ENCODE peak calls at places on chromosomes 11 and 22, in ten cellular contexts. G is AG10803, B is H9, Z is fibroblast of lung, A is ovary, Y is thyroid gland, K is AG09309, P is endothelial cell of umbilical vein, I is bronchial epithelial cell, V is fibroblast of mammary gland. F is an unnamed sample.

GRCh38 chr11:118804094-118804493 is 13.1 kb upstream of the DDX6 start:
- DNase-seq in B (no peak), Y (no peak), K (no peak), G (no peak), V (no peak), Z (no peak), I (no peak), A (no peak), P (no peak), F (no peak)

GRCh38 chr22:46815896-46816721 is 53.7 kb downstream of the TBC1D22A start:
- DNase-seq in Z (peak), Y (no peak), B (no peak), G (peak), I (no peak), A (peak), P (no peak), K (no peak), V (peak), F (no peak)

GRCh38 chr11:95134491-95134890 is 44.8 kb downstream of the ENDOD1 start:
- DNase-seq in Z (peak), B (no peak), K (peak), Y (no peak), G (peak), V (peak), A (no peak), P (no peak), I (peak), F (no peak)

GRCh38 chr22:31947296-31947695 is 3.0 kb downstream of the YWHAH start:
- DNase-seq in B (no peak), G (no peak), Z (no peak), K (no peak), Y (no peak), I (peak), A (no peak), P (peak), V (peak), F (no peak)

GRCh38 chr11:9688716-9689511 is 25.0 kb downstream of the SWAP70 start:
- DNase-seq in Z (peak), I (peak), Y (no peak), P (peak), A (no peak), B (no peak), K (peak), V (peak), G (peak), F (peak)

GRCh38 chr11:116719102-116719501 is 53.7 kb downstream of the BUD13 start:
- DNase-seq in P (no peak), V (no peak), I (no peak), Y (no peak), G (no peak), K (no peak), A (no peak), Z (no peak), B (no peak), F (no peak)

GRCh38 chr11:86692317-86692716 is 19.9 kb upstream of the ME3 start:
- DNase-seq in G (no peak), Y (no peak), B (no peak), P (no peak), Z (peak), A (no peak), V (peak), K (no peak), I (peak), F (no peak)

GRCh38 chr11:1659478-1659877 is 29.9 kb downstream of the KRTAP5-5 start:
- DNase-seq in I (no peak), K (no peak), A (no peak), Y (no peak), Z (no peak), B (no peak), G (no peak), P (no peak), V (no peak), F (no peak)

GRCh38 chr11:47007579-47007978 is 71.0 kb downstream of the CSTPP1 start:
- DNase-seq in Z (no peak), I (no peak), A (no peak), Y (no peak), B (no peak), P (no peak), G (no peak), V (no peak), K (no peak), F (no peak)

GRCh38 chr11:73743045-73743444 is 17.8 kb downstream of the RAB6A start:
- DNase-seq in A (no peak), B (no peak), K (no peak), P (no peak), Y (no peak), V (no peak), I (no peak), G (no peak), Z (no peak), F (no peak)

GRCh38 chr11:114447444-114447843 is 8.2 kb downstream of the REXO2 start:
- DNase-seq in I (no peak), A (no peak), Z (no peak), B (no peak), V (no peak), Y (no peak), P (no peak), K (no peak), G (peak), F (no peak)

GRCh38 chr11:64088159-64089026 is 52.7 kb downstream of the FLRT1 start:
- DNase-seq in P (no peak), G (no peak), B (peak), Z (no peak), Y (peak), V (no peak), K (no peak), A (no peak), I (peak), F (no peak)

GRCh38 chr11:26204110-26204509 is 127.8 kb upstream of the ANO3 start:
- DNase-seq in G (no peak), K (no peak), Z (no peak), B (no peak), I (no peak), A (no peak), V (no peak), P (no peak), Y (no peak), F (no peak)

GRCh38 chr22:29184886-29185575 is 20.7 kb upstream of the EMID1 start:
- DNase-seq in Y (no peak), B (no peak), G (no peak), A (no peak), K (no peak), Z (no peak), V (no peak), I (no peak), P (no peak), F (no peak)

GRCh38 chr11:87445002-87445401 is 407.3 kb downstream of the TMEM135 start:
- DNase-seq in Z (peak), G (peak), K (no peak), A (no peak), I (no peak), B (no peak), V (peak), Y (no peak), P (no peak), F (no peak)

GRCh38 chr11:119791701-119792151 is 62.7 kb upstream of the NECTIN1 start:
- DNase-seq in Y (no peak), G (peak), K (peak), V (peak), P (no peak), Z (peak), B (no peak), A (peak), I (no peak), F (no peak)

GRCh38 chr22:39284142-39284980 is 35.1 kb downstream of the RPL3 start:
- DNase-seq in Y (no peak), P (no peak), V (no peak), B (no peak), G (no peak), A (no peak), Z (no peak), I (no peak), K (no peak), F (no peak)

GRCh38 chr11:114265084-114265878 is 30.9 kb upstream of the NNMT start:
- DNase-seq in P (no peak), I (no peak), K (no peak), Y (no peak), A (no peak), Z (no peak), G (no peak), V (no peak), B (peak), F (no peak)

GRCh38 chr11:60370811-60371297 is 7.5 kb upstream of the MS4A7 start:
- DNase-seq in G (no peak), B (no peak), I (peak), K (no peak), P (peak), Y (no peak), V (no peak), A (no peak), Z (no peak), F (no peak)

GRCh38 chr11:94794287-94795168 is 26.4 kb downstream of the AMOTL1 start:
- DNase-seq in Z (peak), K (peak), V (peak), I (peak), P (peak), G (peak), A (peak), Y (peak), B (no peak), F (no peak)

GRCh38 chr22:40107756-40108437 is 69.8 kb upstream of the TNRC6B start:
- DNase-seq in V (peak), Z (no peak), Y (no peak), G (peak), I (peak), B (no peak), P (no peak), A (no peak), K (peak), F (no peak)

GRCh38 chr11:19812710-19813109 is 100.1 kb downstream of the NAV2 start:
- DNase-seq in K (no peak), P (no peak), G (peak), Y (no peak), Z (no peak), I (no peak), V (no peak), A (no peak), B (no peak), F (no peak)

GRCh38 chr11:19813158-19813879 is 100.7 kb downstream of the NAV2 start:
- DNase-seq in P (no peak), B (no peak), V (no peak), K (no peak), A (no peak), I (no peak), Y (no peak), G (no peak), Z (no peak), F (no peak)

GRCh38 chr11:19812096-19812495 is 99.5 kb downstream of the NAV2 start:
- DNase-seq in P (no peak), Z (no peak), I (no peak), G (no peak), A (no peak), Y (no peak), K (no peak), V (no peak), B (no peak), F (no peak)

GRCh38 chr11:19816040-19816439 is 103.4 kb downstream of the NAV2 start:
- DNase-seq in Y (no peak), G (peak), K (no peak), Z (no peak), P (no peak), V (no peak), I (no peak), A (no peak), B (no peak), F (no peak)

GRCh38 chr11:19814421-19814820 is 101.8 kb downstream of the NAV2 start:
- DNase-seq in G (no peak), Z (no peak), Y (no peak), K (no peak), P (no peak), A (no peak), V (no peak), B (peak), I (no peak), F (no peak)
- TF ChIP-seq CTCF in G (peak), Z (peak), Y (no peak), K (no peak), P (peak), A (no peak), V (no peak), B (peak), I (peak), F (no peak)

DNA sequence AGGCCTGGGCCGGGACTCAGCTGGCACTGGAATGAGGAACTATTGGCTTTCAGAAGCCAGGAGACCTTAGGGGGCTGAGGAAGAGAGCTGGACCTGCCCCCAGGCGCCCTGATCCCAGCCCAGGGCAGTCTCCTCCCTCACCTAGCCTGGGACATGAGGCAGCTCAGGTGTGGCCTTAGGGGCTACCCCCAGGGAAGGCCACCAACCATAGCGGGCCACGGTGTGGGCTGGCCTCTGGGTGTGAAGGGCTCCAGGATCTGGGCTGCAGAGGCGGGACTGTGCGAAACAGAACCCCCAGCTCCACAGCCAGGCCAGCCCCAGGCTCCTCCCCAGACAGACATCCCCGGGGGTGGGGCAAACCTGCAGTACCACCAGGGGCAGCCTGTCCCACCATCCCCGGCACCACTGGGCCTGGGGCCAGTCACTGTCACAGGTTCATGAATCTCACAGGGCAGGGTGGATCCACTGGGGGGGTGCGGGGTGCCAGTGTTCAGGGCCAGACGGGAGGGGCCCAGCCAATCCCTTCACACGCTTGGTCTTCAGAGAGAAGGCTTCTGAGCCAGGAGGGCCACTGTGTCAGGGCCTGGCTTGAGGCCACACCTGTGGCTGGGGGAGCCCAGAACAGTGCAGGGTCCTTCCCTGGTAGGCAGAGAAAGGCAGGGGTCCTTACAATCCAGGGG is 3.5 kb downstream of the PLXNB2 start:
- DNase-seq in A (peak), Y (peak), V (peak), G (no peak), B (peak), K (no peak), P (no peak), Z (no peak), I (peak), F (peak)
- TF ChIP-seq CTCF in A (no peak), Y (no peak), V (no peak), G (no peak), B (peak), K (no peak), P (no peak), Z (no peak), I (no peak), F (no peak)

GRCh38 chr11:69142894-69143293 is 12.8 kb upstream of the SMIM38 start:
- DNase-seq in A (no peak), P (no peak), V (no peak), G (no peak), Y (no peak), K (no peak), I (no peak), B (no peak), Z (no peak), F (no peak)

GRCh38 chr11:69144316-69144715 is 11.4 kb upstream of the SMIM38 start:
- DNase-seq in V (no peak), Z (no peak), G (peak), Y (no peak), K (no peak), P (no peak), A (no peak), B (no peak), I (peak), F (no peak)

GRCh38 chr11:69148377-69148762 is 7.4 kb upstream of the SMIM38 start:
- DNase-seq in Y (no peak), I (no peak), G (no peak), Z (no peak), K (no peak), P (no peak), B (no peak), A (no peak), V (no peak), F (no peak)

GRCh38 chr11:69141742-69142141 is 14.0 kb upstream of the SMIM38 start:
- DNase-seq in Z (no peak), I (no peak), V (no peak), Y (no peak), K (no peak), G (no peak), A (no peak), P (no peak), B (no peak), F (no peak)

DNA sequence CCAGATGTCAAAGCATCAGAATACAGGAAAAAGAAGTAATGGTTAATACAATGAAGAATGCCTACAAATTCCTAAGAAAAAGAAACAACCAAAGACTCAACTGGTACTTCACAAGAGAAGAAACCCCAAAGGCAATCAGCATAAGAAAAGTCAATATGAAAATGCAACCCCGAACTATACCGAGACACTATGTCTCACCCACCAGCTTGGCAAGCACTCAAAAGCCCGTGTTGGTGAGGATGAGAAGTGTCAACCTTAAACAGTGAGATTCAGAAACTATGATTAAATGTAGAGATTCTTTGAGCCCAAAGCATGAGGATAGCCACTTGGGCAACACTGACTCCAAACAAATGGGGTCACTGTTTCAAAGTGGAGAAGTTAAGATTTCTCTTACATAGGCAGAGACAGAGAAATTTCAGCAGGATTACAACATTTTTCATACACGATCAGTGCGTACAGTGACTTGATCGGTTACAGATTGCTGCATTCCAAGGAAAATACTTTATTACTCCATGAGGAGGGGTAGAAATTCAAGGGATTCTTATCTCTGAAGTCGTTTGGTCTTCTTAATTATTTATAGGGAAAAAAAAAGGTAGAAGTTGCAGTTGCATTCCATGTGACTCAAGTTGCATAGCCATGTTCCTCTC is 10.9 kb upstream of the SMIM38 start:
- DNase-seq in A (no peak), Z (peak), B (no peak), Y (no peak), K (peak), V (peak), P (no peak), G (peak), I (no peak), F (no peak)
- TF ChIP-seq CTCF in A (no peak), Z (peak), B (no peak), Y (no peak), K (no peak), V (no peak), P (no peak), G (peak), I (no peak), F (no peak)

GRCh38 chr11:130241697-130242096 is 73.0 kb downstream of the ZBTB44 start:
- DNase-seq in V (no peak), G (no peak), B (no peak), A (no peak), P (no peak), Y (no peak), Z (no peak), K (no peak), I (no peak), F (no peak)
- TF ChIP-seq CTCF in V (peak), G (no peak), B (peak), A (no peak), P (no peak), Y (no peak), Z (peak), K (no peak), I (no peak), F (no peak)

GRCh38 chr22:19844423-19845368 is 10.0 kb downstream of the GNB1L start:
- DNase-seq in G (peak), V (no peak), Y (peak), K (peak), B (no peak), A (no peak), Z (peak), P (peak), I (peak), F (peak)
- TF ChIP-seq CTCF in G (peak), V (no peak), Y (no peak), K (peak), B (peak), A (no peak), Z (no peak), P (peak), I (peak), F (peak)

GRCh38 chr11:34860034-34860433 is 56.1 kb downstream of the APIP start:
- DNase-seq in P (no peak), V (peak), I (peak), B (no peak), K (no peak), Z (no peak), Y (no peak), G (no peak), A (no peak), F (no peak)

GRCh38 chr11:34863048-34863447 is 53.1 kb downstream of the APIP start:
- DNase-seq in K (no peak), G (no peak), Z (no peak), A (no peak), I (no peak), Y (no peak), B (no peak), V (no peak), P (no peak), F (no peak)

GRCh38 chr11:34860518-34860917 is 55.7 kb downstream of the APIP start:
- DNase-seq in G (no peak), A (no peak), P (no peak), Z (no peak), Y (no peak), K (no peak), I (no peak), B (no peak), V (no peak), F (no peak)

GRCh38 chr11:34857463-34857862 is 58.7 kb downstream of the APIP start:
- DNase-seq in P (no peak), V (no peak), B (no peak), I (no peak), Z (no peak), K (no peak), Y (no peak), A (no peak), G (no peak), F (no peak)

DNA sequence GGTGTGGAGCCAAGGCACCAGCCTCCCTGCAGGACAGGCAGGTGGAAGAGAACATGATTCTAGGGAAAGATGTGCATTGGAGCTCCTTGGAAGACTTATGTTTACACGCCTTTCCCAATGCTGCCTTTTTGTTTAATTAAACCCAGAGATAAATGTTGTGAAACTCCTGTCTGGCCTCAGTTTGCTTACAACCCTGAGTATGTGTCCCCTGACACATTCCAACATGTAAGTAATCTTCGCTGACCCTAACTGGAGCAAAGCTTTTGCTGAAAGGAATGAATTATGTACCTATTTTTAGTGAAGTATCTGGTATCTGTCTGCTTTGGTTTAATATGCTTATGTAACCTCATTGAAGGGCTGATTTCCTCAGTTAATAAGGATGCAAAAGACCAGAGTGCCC is 56.7 kb downstream of the APIP start:
- DNase-seq in Z (no peak), I (peak), G (peak), V (no peak), A (no peak), K (no peak), Y (no peak), P (no peak), B (no peak), F (no peak)
- TF ChIP-seq CTCF in Z (no peak), I (no peak), G (no peak), V (no peak), A (no peak), K (no peak), Y (no peak), P (no peak), B (no peak), F (no peak)

F was measured in CD14-positive monocyte.